ENCODE peak calls at places on chromosome 22, in ten cellular contexts. G is HCT116; L is CD4-positive, alpha-beta T cell; H is OCI-LY7; X is PC-9; Q is lower lobe of right lung; M is cardiac muscle cell; B is Peyer's patch; P is suprapubic skin; Y is ovary. I is an unnamed sample.

GRCh38 chr22:43420991-43421665 is 9.3 kb downstream of the MPPED1 start:
- DNase-seq in Y (no peak), L (no peak), Q (peak), X (no peak), H (no peak), G (no peak), M (no peak), B (no peak), P (no peak), I (no peak)

GRCh38 chr22:38963872-38964271 is 6.5 kb downstream of the APOBEC3A start:
- DNase-seq in X (no peak), G (no peak), Q (no peak), M (no peak), P (no peak), Y (no peak), B (peak), H (no peak), L (no peak), I (no peak)

GRCh38 chr22:30742291-30743256 is 47.9 kb downstream of the OSBP2 start:
- DNase-seq in H (no peak), X (no peak), Y (no peak), L (no peak), Q (no peak), B (no peak), P (no peak), M (no peak), G (no peak), I (no peak)

GRCh38 chr22:25014896-25015755 is 62.6 kb downstream of the KIAA1671 start:
- DNase-seq in X (no peak), M (no peak), L (no peak), G (no peak), H (no peak), P (no peak), B (no peak), Y (no peak), Q (no peak), I (no peak)

GRCh38 chr22:40855960-40856512 is 403 bp downstream of the ST13 start:
- DNase-seq in Y (no peak), B (no peak), Q (no peak), P (no peak), M (peak), G (no peak), X (peak), L (no peak), H (peak), I (no peak)

GRCh38 chr22:38452373-38453064 is 2.5 kb downstream of the KCNJ4 start:
- DNase-seq in H (no peak), Y (no peak), Q (no peak), P (no peak), L (no peak), M (peak), X (no peak), G (no peak), B (no peak), I (no peak)

GRCh38 chr22:39434243-39434653 is 22.6 kb upstream of the MGAT3 start:
- DNase-seq in B (no peak), G (no peak), L (no peak), Y (no peak), P (no peak), M (no peak), X (no peak), Q (no peak), H (no peak), I (no peak)

GRCh38 chr22:41974691-41975290 is 5.5 kb downstream of the SEPTIN3 start:
- DNase-seq in H (no peak), X (no peak), P (no peak), Q (no peak), G (no peak), B (no peak), M (no peak), L (no peak), Y (no peak), I (no peak)

GRCh38 chr22:48594016-48594756 is 1233.5 kb downstream of the BRD1 start:
- DNase-seq in G (no peak), M (no peak), P (no peak), L (no peak), H (no peak), X (no peak), Q (no peak), B (no peak), Y (no peak), I (no peak)

GRCh38 chr22:20433686-20434241 is 3.9 kb downstream of the SCARF2 start:
- DNase-seq in Q (peak), H (no peak), M (no peak), L (no peak), X (no peak), B (peak), G (no peak), P (no peak), Y (no peak), I (no peak)

GRCh38 chr22:40826984-40827741 is 8.0 kb upstream of the SLC25A17 start:
- DNase-seq in G (no peak), Q (no peak), X (no peak), Y (no peak), H (no peak), B (no peak), L (no peak), M (no peak), P (no peak), I (no peak)

GRCh38 chr22:31871475-31871874 is 72.9 kb upstream of the YWHAH start:
- DNase-seq in L (no peak), G (no peak), Y (no peak), P (no peak), M (no peak), X (no peak), H (no peak), B (no peak), Q (no peak), I (no peak)

GRCh38 chr22:37501610-37502341 is 15.6 kb upstream of the MFNG start:
- DNase-seq in B (peak), M (peak), G (no peak), P (no peak), Q (peak), L (no peak), H (no peak), Y (peak), X (no peak), I (no peak)

GRCh38 chr22:44286673-44287072 is 26.1 kb downstream of the SHISAL1 start:
- DNase-seq in H (no peak), L (no peak), Y (no peak), X (no peak), B (no peak), M (peak), P (no peak), Q (no peak), G (no peak), I (no peak)

GRCh38 chr22:37630839-37631435 is 8.5 kb upstream of the SH3BP1 start:
- DNase-seq in Y (no peak), B (no peak), H (no peak), M (peak), X (no peak), P (no peak), G (no peak), L (no peak), Q (no peak), I (no peak)

GRCh38 chr22:38802671-38803121 is 8.8 kb upstream of the DNAL4 start:
- DNase-seq in X (peak), G (peak), H (no peak), L (no peak), P (no peak), M (peak), Q (no peak), Y (peak), B (peak), I (peak)

GRCh38 chr22:25048659-25049657 is 96.4 kb downstream of the KIAA1671 start:
- DNase-seq in Q (peak), X (peak), Y (peak), P (no peak), G (peak), H (peak), M (peak), B (peak), L (peak), I (no peak)

GRCh38 chr22:27093422-27093821 is 436.0 kb downstream of the MIAT start:
- DNase-seq in X (no peak), P (no peak), B (no peak), Y (no peak), G (no peak), L (no peak), Q (no peak), M (no peak), H (no peak), I (no peak)

GRCh38 chr22:46224044-46224746 is 25.9 kb downstream of the CDPF1 start:
- DNase-seq in H (no peak), M (no peak), X (no peak), Q (no peak), Y (no peak), L (no peak), B (no peak), P (no peak), G (no peak), I (no peak)

GRCh38 chr22:48811885-48812284 is 1015.8 kb downstream of the BRD1 start:
- DNase-seq in B (no peak), G (no peak), H (no peak), X (no peak), L (no peak), Y (no peak), P (no peak), M (no peak), Q (no peak), I (no peak)

GRCh38 chr22:17217179-17217578 is 2.1 kb downstream of the ADA2 start:
- DNase-seq in X (no peak), H (peak), L (no peak), Q (no peak), B (no peak), M (no peak), G (no peak), P (no peak), Y (no peak), I (no peak)

DNA sequence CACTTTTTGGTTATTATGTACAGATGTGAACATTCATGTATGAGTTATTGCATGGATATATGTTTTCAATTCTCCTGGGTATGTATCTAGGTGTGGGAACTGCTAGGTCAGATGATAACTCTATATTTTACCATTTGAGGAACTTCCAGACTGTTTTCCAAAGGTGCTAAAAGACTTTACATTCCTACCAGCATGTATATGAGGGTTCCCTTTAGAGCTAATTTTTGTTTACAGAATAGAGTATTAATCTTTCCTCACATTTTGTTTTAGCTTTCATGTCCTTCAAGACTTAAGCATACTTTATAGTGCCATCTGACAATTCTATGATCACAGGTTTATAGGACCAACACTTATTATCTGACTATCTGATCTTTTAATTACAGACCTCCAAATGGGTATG is 59.6 kb downstream of the HIRA start:
- DNase-seq in X (no peak), Y (no peak), Q (no peak), G (no peak), P (no peak), H (no peak), M (no peak), L (no peak), B (no peak), I (no peak)
- H3K27ac ChIP-seq in X (no peak), Y (no peak), Q (no peak), G (no peak), P (no peak), H (no peak), M (no peak), L (no peak), B (no peak), I (no peak)

GRCh38 chr22:36153756-36154155 is 6.8 kb downstream of the APOL3 start:
- DNase-seq in Q (no peak), M (no peak), G (no peak), L (no peak), B (no peak), Y (no peak), H (no peak), X (no peak), P (no peak), I (no peak)
- H3K27ac ChIP-seq in Q (peak), M (no peak), G (no peak), L (peak), B (no peak), Y (no peak), H (no peak), X (no peak), P (peak), I (no peak)

GRCh38 chr22:47389201-47389600 is 626.8 kb downstream of the TBC1D22A start:
- DNase-seq in X (no peak), Q (no peak), H (no peak), M (no peak), B (no peak), P (no peak), G (no peak), L (no peak), Y (no peak), I (no peak)
- H3K27ac ChIP-seq in X (no peak), Q (no peak), H (no peak), M (no peak), B (no peak), P (no peak), G (no peak), L (no peak), Y (no peak), I (no peak)

GRCh38 chr22:29093501-29093921 is 20.7 kb downstream of the KREMEN1 start:
- DNase-seq in P (no peak), Y (peak), Q (no peak), M (peak), X (no peak), H (no peak), L (no peak), G (no peak), B (no peak), I (no peak)
- H3K27ac ChIP-seq in P (peak), Y (no peak), Q (no peak), M (no peak), X (no peak), H (no peak), L (no peak), G (no peak), B (no peak), I (no peak)

DNA sequence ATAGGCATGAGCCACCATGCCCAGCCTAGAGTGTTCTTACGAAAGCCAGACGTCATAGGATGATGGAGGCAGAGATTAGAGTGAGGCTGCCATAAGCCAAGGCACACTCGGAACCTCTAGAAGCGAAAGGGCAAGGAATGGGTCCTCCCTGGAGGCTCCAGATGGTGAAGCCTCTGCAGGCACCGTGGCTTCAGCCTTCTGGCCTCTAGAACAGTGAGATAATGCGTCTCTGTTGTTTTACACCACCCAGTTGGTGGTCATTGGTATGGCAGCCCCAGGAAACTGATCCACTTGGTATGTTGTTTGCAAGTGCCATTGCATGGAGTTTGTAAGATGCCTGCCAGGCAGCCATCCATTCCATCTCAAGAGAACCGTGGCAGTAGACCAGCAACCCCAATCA is 791.0 kb downstream of the TBC1D22A start:
- DNase-seq in P (no peak), H (no peak), Q (no peak), X (no peak), L (no peak), B (no peak), M (no peak), Y (no peak), G (no peak), I (no peak)
- H3K27ac ChIP-seq in P (no peak), H (no peak), Q (no peak), X (no peak), L (no peak), B (no peak), M (no peak), Y (no peak), G (no peak), I (no peak)

DNA sequence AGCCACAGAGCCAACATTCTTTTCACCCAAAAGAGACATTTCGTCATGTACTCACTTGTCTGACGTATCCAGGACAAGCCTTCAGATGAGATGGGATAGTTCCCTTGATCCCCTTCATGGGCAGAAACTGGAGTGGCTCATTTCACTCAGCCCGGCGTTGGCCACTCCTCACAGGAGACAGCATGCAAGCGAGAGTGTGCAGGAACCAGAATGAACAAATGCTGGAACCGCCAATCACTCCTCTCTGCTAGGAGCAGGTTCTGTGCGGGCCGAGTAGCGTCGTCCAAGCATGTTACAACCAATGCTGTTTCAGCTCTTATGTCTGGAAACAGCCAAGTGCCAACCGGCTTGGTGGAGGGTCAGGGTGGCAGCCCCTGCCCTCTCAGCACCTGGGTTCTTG is 56.7 kb upstream of the GNAZ start:
- DNase-seq in L (no peak), G (no peak), X (no peak), P (no peak), B (no peak), M (no peak), H (no peak), Y (no peak), Q (no peak), I (no peak)
- H3K27ac ChIP-seq in L (no peak), G (no peak), X (no peak), P (no peak), B (no peak), M (no peak), H (no peak), Y (no peak), Q (no peak), I (no peak)

GRCh38 chr22:35842954-35843353 is 125.3 kb downstream of the APOL5 start:
- DNase-seq in M (peak), G (peak), Q (no peak), Y (no peak), P (no peak), L (no peak), X (no peak), H (peak), B (peak), I (no peak)

GRCh38 chr22:35842519-35842913 is 124.8 kb downstream of the APOL5 start:
- DNase-seq in B (no peak), L (no peak), Y (no peak), M (no peak), X (no peak), H (no peak), Q (no peak), P (no peak), G (no peak), I (no peak)

GRCh38 chr22:35839811-35840739 is 122.4 kb downstream of the APOL5 start:
- DNase-seq in M (peak), P (peak), X (peak), L (no peak), Y (peak), Q (peak), G (peak), H (peak), B (peak), I (peak)

GRCh38 chr22:35844886-35845285 is 127.2 kb downstream of the APOL5 start:
- DNase-seq in X (no peak), G (no peak), P (no peak), Q (no peak), M (no peak), B (no peak), H (no peak), Y (no peak), L (no peak), I (no peak)

DNA sequence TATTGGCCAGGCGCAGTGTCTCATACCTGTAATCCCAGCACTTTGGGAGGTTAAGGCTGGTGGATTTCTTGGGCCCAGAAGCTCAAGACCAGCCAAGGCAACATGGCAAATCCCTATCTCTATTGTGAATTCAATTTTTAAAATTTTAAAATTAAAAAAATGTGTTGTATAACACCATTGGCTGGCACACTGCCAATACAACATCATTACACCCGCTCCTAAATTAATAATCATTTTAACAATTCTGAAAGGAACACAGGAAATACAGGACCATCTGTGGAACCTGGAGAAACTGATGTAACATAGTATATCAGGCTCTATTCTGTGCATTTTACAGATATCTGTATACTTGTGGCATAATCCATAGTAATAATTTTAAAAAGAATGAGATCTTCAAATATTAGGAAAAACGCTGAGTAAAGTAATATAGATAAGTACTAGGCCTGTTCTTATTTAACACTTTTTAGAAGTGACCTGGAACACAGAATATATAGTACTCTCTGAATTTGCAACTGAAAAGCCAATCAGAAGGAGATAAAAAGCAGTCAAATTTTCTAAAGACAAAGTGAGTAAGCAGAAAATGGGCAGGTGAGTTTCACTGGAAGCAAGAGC is 124.3 kb downstream of the APOL5 start:
- DNase-seq in G (no peak), Y (no peak), M (no peak), H (no peak), P (no peak), B (no peak), Q (no peak), L (no peak), X (no peak), I (no peak)
- H3K27ac ChIP-seq in G (no peak), Y (no peak), M (peak), H (peak), P (no peak), B (no peak), Q (no peak), L (no peak), X (peak), I (no peak)

I was measured in epithelial cell of prostate.